ENCODE peak calls at places on chromosomes 6 and 20, in five cellular contexts. G, W, U, K and B are unnamed samples.

GRCh38 chr6:143755301-143755744 is 77.6 kb downstream of the PHACTR2 start:
- DNase-seq in G (no peak), W (no peak), U (no peak), K (no peak), B (no peak)

GRCh38 chr6:137868721-137869631 is 1.9 kb downstream of the TNFAIP3 start:
- DNase-seq in G (no peak), W (no peak), U (no peak), K (no peak), B (no peak)

GRCh38 chr6:134520181-134521115 is 202.5 kb upstream of the SGK1 start:
- DNase-seq in G (peak; percentile 59), W (no peak), U (no peak), K (no peak), B (no peak)

GRCh38 chr6:9783567-9783966 is 631.3 kb downstream of the TFAP2A start:
- DNase-seq in G (no peak), W (no peak), U (no peak), K (no peak), B (no peak)

GRCh38 chr6:13368716-13369115 is 40.4 kb upstream of the TBC1D7 start:
- DNase-seq in G (peak; percentile 88), W (no peak), U (no peak), K (no peak), B (no peak)

GRCh38 chr20:41050361-41051019 is 21.9 kb downstream of the TOP1 start:
- DNase-seq in G (peak; percentile 59), W (no peak), U (no peak), K (no peak), B (no peak)

GRCh38 chr6:113777601-113778000 is 79.5 kb upstream of the MARCKS start:
- DNase-seq in G (no peak), W (no peak), U (no peak), K (no peak), B (no peak)

GRCh38 chr6:144576871-144577270 is 291.7 kb downstream of the UTRN start:
- DNase-seq in G (no peak), W (no peak), U (no peak), K (no peak), B (no peak)

GRCh38 chr20:59412896-59413295 is 112.5 kb downstream of the EDN3 start:
- DNase-seq in G (no peak), W (peak; percentile 42), U (no peak), K (peak; percentile 72), B (peak; percentile 54)

DNA sequence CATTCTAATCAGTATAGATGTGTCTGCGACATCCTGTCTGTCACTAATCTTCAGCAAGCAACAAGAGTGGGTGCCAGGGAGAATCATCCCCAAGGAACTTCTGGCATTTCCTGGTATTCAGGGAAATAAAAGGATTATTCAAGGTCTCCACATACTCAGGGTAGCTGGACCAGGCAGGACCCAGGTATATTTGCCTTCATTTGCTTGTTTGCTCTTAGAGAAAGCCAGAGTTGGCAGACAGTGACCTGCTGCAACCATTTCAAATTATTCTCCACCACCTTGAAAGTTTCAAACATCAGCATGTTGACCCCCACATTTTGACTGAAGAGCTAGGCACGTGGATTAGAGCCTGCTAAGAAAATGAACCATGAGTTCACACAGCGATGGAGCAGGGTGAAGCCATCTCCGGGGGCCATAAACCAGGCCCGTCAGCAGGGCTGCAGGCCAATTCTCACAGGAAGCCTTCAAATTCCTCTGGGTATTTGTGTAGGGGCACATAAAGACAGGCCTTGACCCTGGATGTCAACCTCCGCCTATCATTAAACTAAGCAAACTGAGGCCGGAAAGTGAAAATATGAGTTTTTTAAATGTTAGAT is 33.0 kb downstream of the TRAM2 start:
- DNase-seq in G (peak; percentile 65), W (no peak), U (no peak), K (peak; percentile 76), B (peak; percentile 32)
- H3K4me1 ChIP-seq in G (peaks cover 100% of the 10 kb centered on the region), W (peaks cover 16% of the 10 kb centered on the region), U (no peaks in the 10 kb centered on the region), K (peaks cover 16% of the 10 kb centered on the region), B (peaks cover 39% of the 10 kb centered on the region)

GRCh38 chr20:5678769-5679168 is 71.4 kb upstream of the SHLD1 start:
- DNase-seq in G (no peak), W (no peak), U (no peak), K (no peak), B (no peak)
- H3K4me1 ChIP-seq in G (no peaks in the 10 kb centered on the region), W (no peaks in the 10 kb centered on the region), U (no peaks in the 10 kb centered on the region), K (no peaks in the 10 kb centered on the region), B (no peaks in the 10 kb centered on the region)

GRCh38 chr6:156996265-156996664 is 219.1 kb downstream of the ARID1B start:
- DNase-seq in G (no peak), W (no peak), U (no peak), K (no peak), B (peak; percentile 42)
- H3K4me1 ChIP-seq in G (peaks cover 10% of the 10 kb centered on the region), W (peaks cover 3% of the 10 kb centered on the region), U (no peaks in the 10 kb centered on the region), K (peaks cover 12% of the 10 kb centered on the region), B (peaks cover 34% of the 10 kb centered on the region)

DNA sequence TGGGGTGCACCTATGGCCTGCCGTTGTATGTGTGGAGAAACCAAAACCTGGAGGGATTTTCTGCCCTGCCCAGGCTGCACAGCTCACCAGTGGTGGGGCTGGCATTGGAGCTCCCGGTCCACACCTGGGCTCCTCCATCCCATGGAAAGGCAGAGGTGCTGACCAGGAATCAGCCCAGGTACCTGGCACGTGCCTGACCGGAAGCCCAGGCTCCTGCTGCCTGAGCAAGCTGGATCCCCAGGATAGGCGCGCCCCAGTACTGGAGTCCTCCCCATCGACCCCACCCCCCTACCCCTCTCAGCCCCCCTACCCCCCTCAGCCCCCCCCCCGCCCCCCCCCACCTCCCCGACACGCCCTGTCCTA is 39.9 kb upstream of the HMGA1 start:
- DNase-seq in G (no peak), W (no peak), U (no peak), K (no peak), B (peak; percentile 38)
- H3K4me1 ChIP-seq in G (no peaks in the 10 kb centered on the region), W (peaks cover 3% of the 10 kb centered on the region), U (peaks cover 10% of the 10 kb centered on the region), K (no peaks in the 10 kb centered on the region), B (no peaks in the 10 kb centered on the region)

GRCh38 chr20:25021336-25021735 is 28.8 kb upstream of the APMAP start:
- DNase-seq in G (no peak), W (no peak), U (no peak), K (no peak), B (no peak)
- H3K4me1 ChIP-seq in G (no peaks in the 10 kb centered on the region), W (no peaks in the 10 kb centered on the region), U (no peaks in the 10 kb centered on the region), K (no peaks in the 10 kb centered on the region), B (no peaks in the 10 kb centered on the region)

GRCh38 chr20:17663040-17663399 is 19.0 kb downstream of the RRBP1 start:
- DNase-seq in G (no peak), W (no peak), U (no peak), K (no peak), B (no peak)
- H3K4me1 ChIP-seq in G (peaks cover 79% of the 10 kb centered on the region), W (no peaks in the 10 kb centered on the region), U (peaks cover 16% of the 10 kb centered on the region), K (no peaks in the 10 kb centered on the region), B (peaks cover 35% of the 10 kb centered on the region)